ENCODE peak calls at places on chromosome 20, in ten cellular contexts. One of them, this sample, is unnamed. For H3K4me1, the result is how much of the 10 kb centered on the place peaks cover.

GRCh38 chr20:53695797-53696527 is 102.3 kb upstream of the ZNF217 start:
- DNase-seq in upper lobe of left lung: no peak
- DNase-seq in breast epithelium: no peak
- DNase-seq in spleen: peak
- DNase-seq in HCT116: no peak
- DNase-seq in esophagus muscularis mucosa: no peak
- DNase-seq in GM23338: no peak
- DNase-seq in HepG2: no peak
- DNase-seq in SK-N-SH: peak
- DNase-seq in K562: no peak
- DNase-seq in this sample: no peak

GRCh38 chr20:46010491-46011405 is 2.0 kb downstream of the MMP9 start:
- DNase-seq in SK-N-SH: peak
- DNase-seq in breast epithelium: no peak
- DNase-seq in esophagus muscularis mucosa: no peak
- DNase-seq in HCT116: no peak
- DNase-seq in K562: no peak
- DNase-seq in HepG2: no peak
- DNase-seq in upper lobe of left lung: peak
- DNase-seq in GM23338: no peak
- DNase-seq in spleen: peak
- DNase-seq in this sample: no peak

GRCh38 chr20:54208492-54209044 is 681 bp downstream of the PFDN4 start:
- DNase-seq in esophagus muscularis mucosa: peak
- DNase-seq in HepG2: peak
- DNase-seq in spleen: no peak
- DNase-seq in K562: peak
- DNase-seq in SK-N-SH: peak
- DNase-seq in breast epithelium: no peak
- DNase-seq in upper lobe of left lung: no peak
- DNase-seq in GM23338: peak
- DNase-seq in HCT116: no peak
- DNase-seq in this sample: no peak

GRCh38 chr20:23061713-23062561 is 12.5 kb upstream of the THBD start:
- DNase-seq in SK-N-SH: no peak
- DNase-seq in GM23338: peak
- DNase-seq in esophagus muscularis mucosa: no peak
- DNase-seq in spleen: no peak
- DNase-seq in HCT116: no peak
- DNase-seq in upper lobe of left lung: no peak
- DNase-seq in breast epithelium: no peak
- DNase-seq in K562: no peak
- DNase-seq in HepG2: peak
- DNase-seq in this sample: peak

GRCh38 chr20:61588356-61589054 is 336.4 kb downstream of the CDH4 start:
- DNase-seq in spleen: no peak
- DNase-seq in K562: no peak
- DNase-seq in HCT116: no peak
- DNase-seq in GM23338: no peak
- DNase-seq in breast epithelium: no peak
- DNase-seq in esophagus muscularis mucosa: no peak
- DNase-seq in HepG2: no peak
- DNase-seq in upper lobe of left lung: no peak
- DNase-seq in SK-N-SH: no peak
- DNase-seq in this sample: no peak

GRCh38 chr20:46145646-46146045 is 27.5 kb downstream of the CD40 start:
- DNase-seq in HCT116: no peak
- DNase-seq in GM23338: peak
- DNase-seq in upper lobe of left lung: no peak
- DNase-seq in spleen: no peak
- DNase-seq in SK-N-SH: no peak
- DNase-seq in breast epithelium: no peak
- DNase-seq in HepG2: no peak
- DNase-seq in esophagus muscularis mucosa: no peak
- DNase-seq in K562: no peak
- DNase-seq in this sample: no peak

GRCh38 chr20:21278829-21279228 is 24.3 kb upstream of the XRN2 start:
- DNase-seq in HCT116: no peak
- DNase-seq in upper lobe of left lung: no peak
- DNase-seq in HepG2: no peak
- DNase-seq in breast epithelium: no peak
- DNase-seq in SK-N-SH: no peak
- DNase-seq in esophagus muscularis mucosa: no peak
- DNase-seq in spleen: no peak
- DNase-seq in K562: no peak
- DNase-seq in GM23338: no peak
- DNase-seq in this sample: no peak

GRCh38 chr20:53940883-53941546 is 129.4 kb downstream of the BCAS1 start:
- DNase-seq in upper lobe of left lung: no peak
- DNase-seq in breast epithelium: no peak
- DNase-seq in SK-N-SH: no peak
- DNase-seq in GM23338: peak
- DNase-seq in spleen: no peak
- DNase-seq in HCT116: no peak
- DNase-seq in K562: no peak
- DNase-seq in esophagus muscularis mucosa: peak
- DNase-seq in HepG2: no peak
- DNase-seq in this sample: no peak

GRCh38 chr20:53369871-53370270 is 223.8 kb downstream of the ZNF217 start:
- DNase-seq in esophagus muscularis mucosa: no peak
- DNase-seq in upper lobe of left lung: no peak
- DNase-seq in spleen: no peak
- DNase-seq in GM23338: no peak
- DNase-seq in breast epithelium: no peak
- DNase-seq in SK-N-SH: no peak
- DNase-seq in K562: no peak
- DNase-seq in HepG2: no peak
- DNase-seq in HCT116: no peak
- DNase-seq in this sample: no peak

GRCh38 chr20:21183722-21184121 is 57.8 kb downstream of the KIZ start:
- DNase-seq in HCT116: no peak
- DNase-seq in HepG2: no peak
- DNase-seq in spleen: no peak
- DNase-seq in upper lobe of left lung: no peak
- DNase-seq in breast epithelium: no peak
- DNase-seq in esophagus muscularis mucosa: no peak
- DNase-seq in K562: no peak
- DNase-seq in GM23338: no peak
- DNase-seq in SK-N-SH: no peak
- DNase-seq in this sample: no peak

GRCh38 chr20:43404880-43405279 is 52.8 kb upstream of the SRSF6 start:
- DNase-seq in HCT116: peak
- DNase-seq in SK-N-SH: no peak
- DNase-seq in breast epithelium: no peak
- DNase-seq in HepG2: peak
- DNase-seq in spleen: no peak
- DNase-seq in upper lobe of left lung: no peak
- DNase-seq in GM23338: peak
- DNase-seq in K562: peak
- DNase-seq in esophagus muscularis mucosa: peak
- DNase-seq in this sample: no peak

GRCh38 chr20:43716757-43717615 is 9.8 kb downstream of the GTSF1L start:
- DNase-seq in spleen: no peak
- DNase-seq in GM23338: no peak
- DNase-seq in esophagus muscularis mucosa: no peak
- DNase-seq in SK-N-SH: no peak
- DNase-seq in HepG2: no peak
- DNase-seq in upper lobe of left lung: peak
- DNase-seq in K562: no peak
- DNase-seq in breast epithelium: no peak
- DNase-seq in HCT116: no peak
- DNase-seq in this sample: no peak

GRCh38 chr20:2276015-2276414 is 19.8 kb upstream of the TGM3 start:
- DNase-seq in spleen: no peak
- DNase-seq in GM23338: no peak
- DNase-seq in K562: no peak
- DNase-seq in SK-N-SH: no peak
- DNase-seq in breast epithelium: no peak
- DNase-seq in HCT116: no peak
- DNase-seq in upper lobe of left lung: no peak
- DNase-seq in esophagus muscularis mucosa: no peak
- DNase-seq in HepG2: peak
- DNase-seq in this sample: no peak

GRCh38 chr20:36074983-36075382 is 79.6 kb upstream of the EPB41L1 start:
- DNase-seq in esophagus muscularis mucosa: no peak
- DNase-seq in HCT116: no peak
- DNase-seq in K562: no peak
- DNase-seq in spleen: no peak
- DNase-seq in SK-N-SH: no peak
- DNase-seq in HepG2: no peak
- DNase-seq in breast epithelium: no peak
- DNase-seq in GM23338: no peak
- DNase-seq in upper lobe of left lung: no peak
- DNase-seq in this sample: no peak

GRCh38 chr20:48146303-48146702 is 361.0 kb upstream of the SULF2 start:
- DNase-seq in HCT116: no peak
- DNase-seq in breast epithelium: no peak
- DNase-seq in esophagus muscularis mucosa: no peak
- DNase-seq in spleen: no peak
- DNase-seq in SK-N-SH: no peak
- DNase-seq in K562: no peak
- DNase-seq in GM23338: no peak
- DNase-seq in upper lobe of left lung: no peak
- DNase-seq in HepG2: no peak
- DNase-seq in this sample: no peak
- TF ChIP-seq POLR2AphosphoS5 in HCT116: no peak
- TF ChIP-seq POLR2AphosphoS5 in breast epithelium: no peak
- TF ChIP-seq POLR2AphosphoS5 in esophagus muscularis mucosa: no peak
- TF ChIP-seq POLR2AphosphoS5 in spleen: no peak
- TF ChIP-seq POLR2AphosphoS5 in SK-N-SH: no peak
- TF ChIP-seq POLR2AphosphoS5 in K562: no peak
- TF ChIP-seq POLR2AphosphoS5 in GM23338: no peak
- TF ChIP-seq POLR2AphosphoS5 in upper lobe of left lung: no peak
- TF ChIP-seq POLR2AphosphoS5 in HepG2: no peak
- TF ChIP-seq POLR2AphosphoS5 in this sample: no peak

GRCh38 chr20:9514072-9514460 is 324 bp upstream of the LAMP5 start:
- DNase-seq in breast epithelium: no peak
- DNase-seq in HCT116: no peak
- DNase-seq in SK-N-SH: peak
- DNase-seq in K562: no peak
- DNase-seq in HepG2: no peak
- DNase-seq in GM23338: peak
- DNase-seq in esophagus muscularis mucosa: peak
- DNase-seq in upper lobe of left lung: no peak
- DNase-seq in spleen: no peak
- DNase-seq in this sample: no peak
- H3K4me1 ChIP-seq in breast epithelium: under half
- H3K4me1 ChIP-seq in HCT116: under half
- H3K4me1 ChIP-seq in SK-N-SH: under half
- H3K4me1 ChIP-seq in K562: under half
- H3K4me1 ChIP-seq in HepG2: under half
- H3K4me1 ChIP-seq in GM23338: half or more
- H3K4me1 ChIP-seq in esophagus muscularis mucosa: under half
- H3K4me1 ChIP-seq in upper lobe of left lung: under half
- H3K4me1 ChIP-seq in spleen: under half
- H3K4me1 ChIP-seq in this sample: under half

DNA sequence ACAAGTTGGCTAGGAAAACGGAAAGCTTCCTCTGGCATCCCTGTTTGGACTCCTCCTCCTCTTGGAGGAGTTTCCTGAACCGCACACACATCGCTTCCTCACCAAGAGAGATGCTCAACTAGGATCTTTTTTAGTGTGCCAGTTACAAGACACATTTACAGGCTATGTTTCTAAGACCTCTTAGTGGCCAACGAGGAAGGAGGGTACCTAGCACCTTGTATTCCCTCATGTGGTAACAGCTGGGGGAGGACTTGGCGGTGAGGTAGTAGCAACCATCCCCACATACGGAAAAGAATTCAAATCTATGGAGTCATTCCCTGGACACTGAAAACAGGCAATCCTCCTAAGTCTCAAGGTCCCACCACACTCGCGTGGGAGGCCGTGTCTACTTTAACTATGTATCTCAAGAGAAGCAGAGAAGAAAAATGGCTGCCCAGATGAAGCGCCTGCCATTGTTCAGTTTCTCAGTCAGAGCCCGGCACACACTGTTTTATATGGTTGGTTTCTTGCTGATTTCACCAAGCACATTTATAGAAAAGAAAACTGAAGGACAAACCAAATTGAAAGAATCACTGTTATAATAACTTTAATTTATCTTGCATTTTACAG is 23.1 kb downstream of the EIF2S2 start:
- DNase-seq in SK-N-SH: no peak
- DNase-seq in spleen: no peak
- DNase-seq in HepG2: no peak
- DNase-seq in K562: no peak
- DNase-seq in HCT116: no peak
- DNase-seq in upper lobe of left lung: no peak
- DNase-seq in esophagus muscularis mucosa: no peak
- DNase-seq in GM23338: no peak
- DNase-seq in breast epithelium: no peak
- DNase-seq in this sample: no peak
- TF ChIP-seq POLR2AphosphoS5 in SK-N-SH: peak
- TF ChIP-seq POLR2AphosphoS5 in spleen: peak
- TF ChIP-seq POLR2AphosphoS5 in HepG2: peak
- TF ChIP-seq POLR2AphosphoS5 in K562: no peak
- TF ChIP-seq POLR2AphosphoS5 in HCT116: no peak
- TF ChIP-seq POLR2AphosphoS5 in upper lobe of left lung: no peak
- TF ChIP-seq POLR2AphosphoS5 in esophagus muscularis mucosa: no peak
- TF ChIP-seq POLR2AphosphoS5 in GM23338: no peak
- TF ChIP-seq POLR2AphosphoS5 in breast epithelium: no peak
- TF ChIP-seq POLR2AphosphoS5 in this sample: no peak

GRCh38 chr20:1154224-1154623 is 30.6 kb downstream of the TMEM74B start:
- DNase-seq in GM23338: no peak
- DNase-seq in esophagus muscularis mucosa: no peak
- DNase-seq in K562: no peak
- DNase-seq in HepG2: no peak
- DNase-seq in breast epithelium: no peak
- DNase-seq in upper lobe of left lung: no peak
- DNase-seq in HCT116: no peak
- DNase-seq in spleen: no peak
- DNase-seq in SK-N-SH: no peak
- DNase-seq in this sample: no peak

GRCh38 chr20:1150218-1150617 is 31.8 kb downstream of the PSMF1 start:
- DNase-seq in GM23338: no peak
- DNase-seq in SK-N-SH: no peak
- DNase-seq in upper lobe of left lung: no peak
- DNase-seq in HCT116: no peak
- DNase-seq in K562: no peak
- DNase-seq in esophagus muscularis mucosa: peak
- DNase-seq in HepG2: peak
- DNase-seq in spleen: no peak
- DNase-seq in breast epithelium: no peak
- DNase-seq in this sample: no peak

GRCh38 chr20:1146957-1147356 is 28.6 kb downstream of the PSMF1 start:
- DNase-seq in breast epithelium: no peak
- DNase-seq in K562: no peak
- DNase-seq in HepG2: no peak
- DNase-seq in HCT116: no peak
- DNase-seq in SK-N-SH: no peak
- DNase-seq in spleen: no peak
- DNase-seq in GM23338: no peak
- DNase-seq in esophagus muscularis mucosa: peak
- DNase-seq in upper lobe of left lung: no peak
- DNase-seq in this sample: no peak

GRCh38 chr20:1154734-1155133 is 30.0 kb downstream of the TMEM74B start:
- DNase-seq in breast epithelium: no peak
- DNase-seq in spleen: no peak
- DNase-seq in SK-N-SH: no peak
- DNase-seq in GM23338: no peak
- DNase-seq in K562: no peak
- DNase-seq in esophagus muscularis mucosa: peak
- DNase-seq in HepG2: no peak
- DNase-seq in upper lobe of left lung: no peak
- DNase-seq in HCT116: no peak
- DNase-seq in this sample: no peak

GRCh38 chr20:1150968-1151367 is 32.6 kb downstream of the PSMF1 start:
- DNase-seq in GM23338: no peak
- DNase-seq in HCT116: no peak
- DNase-seq in upper lobe of left lung: no peak
- DNase-seq in K562: no peak
- DNase-seq in SK-N-SH: no peak
- DNase-seq in spleen: no peak
- DNase-seq in breast epithelium: no peak
- DNase-seq in esophagus muscularis mucosa: no peak
- DNase-seq in HepG2: no peak
- DNase-seq in this sample: no peak
- H3K4me1 ChIP-seq in GM23338: under half
- H3K4me1 ChIP-seq in HCT116: under half
- H3K4me1 ChIP-seq in upper lobe of left lung: under half
- H3K4me1 ChIP-seq in K562: under half
- H3K4me1 ChIP-seq in SK-N-SH: under half
- H3K4me1 ChIP-seq in spleen: under half
- H3K4me1 ChIP-seq in breast epithelium: under half
- H3K4me1 ChIP-seq in esophagus muscularis mucosa: under half
- H3K4me1 ChIP-seq in HepG2: under half
- H3K4me1 ChIP-seq in this sample: under half